ENCODE peak calls at places on chromosomes 13 and 19, in five cellular contexts. J is CD8-positive, alpha-beta T cell; Q is AG10803; B is AG09319; P is heart right ventricle. N is an unnamed sample.

GRCh38 chr13:42762251-42762650 is 19.1 kb upstream of the FAM216B start:
- DNase-seq in Q (no peak), B (no peak), P (no peak), J (no peak), N (no peak)

GRCh38 chr13:36709136-36709895 is 35.5 kb downstream of the SERTM1 start:
- DNase-seq in B (no peak), P (no peak), Q (no peak), J (no peak), N (no peak)

GRCh38 chr13:100235311-100235901 is 146.5 kb downstream of the PCCA start:
- DNase-seq in P (no peak), Q (peak), J (no peak), B (peak), N (no peak)

GRCh38 chr19:41866284-41866683 is 6.2 kb downstream of the RPS19 start:
- DNase-seq in B (no peak), Q (no peak), P (no peak), J (no peak), N (no peak)

GRCh38 chr13:98144501-98145350 is 1.8 kb downstream of the FARP1 start:
- DNase-seq in B (no peak), Q (peak), P (no peak), J (no peak), N (no peak)

GRCh38 chr19:31670931-31671330 is 321.7 kb upstream of the TSHZ3 start:
- DNase-seq in B (no peak), J (no peak), Q (no peak), P (no peak), N (no peak)

GRCh38 chr13:106847049-106847448 is 279.1 kb upstream of the ARGLU1 start:
- DNase-seq in B (no peak), J (no peak), Q (no peak), P (no peak), N (no peak)

GRCh38 chr19:16359964-16360363 is 35.3 kb downstream of the KLF2 start:
- DNase-seq in P (no peak), Q (no peak), B (no peak), J (no peak), N (no peak)

GRCh38 chr19:1244693-1245451 is 3.3 kb downstream of the ATP5F1D start:
- DNase-seq in J (no peak), Q (no peak), P (peak), B (no peak), N (no peak)

GRCh38 chr13:39779337-39780270 is 124.1 kb downstream of the COG6 start:
- DNase-seq in J (peak), P (no peak), B (no peak), Q (peak), N (no peak)

GRCh38 chr19:37329686-37330085 is 41.2 kb upstream of the ZNF527 start:
- DNase-seq in Q (no peak), J (no peak), P (no peak), B (no peak), N (no peak)
- TF ChIP-seq CTCF in Q (peak), J (no peak), P (peak), B (no peak), N (no peak)

GRCh38 chr13:45445053-45445452 is 19.7 kb upstream of the COG3 start:
- DNase-seq in J (no peak), B (no peak), P (no peak), Q (no peak), N (no peak)

GRCh38 chr13:45446181-45446580 is 18.6 kb upstream of the COG3 start:
- DNase-seq in P (no peak), J (no peak), Q (peak), B (no peak), N (no peak)

GRCh38 chr13:45439000-45439399 is 20.8 kb upstream of the SLC25A30 start:
- DNase-seq in B (no peak), Q (no peak), J (no peak), P (no peak), N (no peak)

GRCh38 chr13:45439781-45440462 is 21.7 kb upstream of the SLC25A30 start:
- DNase-seq in J (no peak), B (no peak), Q (no peak), P (no peak), N (no peak)

DNA sequence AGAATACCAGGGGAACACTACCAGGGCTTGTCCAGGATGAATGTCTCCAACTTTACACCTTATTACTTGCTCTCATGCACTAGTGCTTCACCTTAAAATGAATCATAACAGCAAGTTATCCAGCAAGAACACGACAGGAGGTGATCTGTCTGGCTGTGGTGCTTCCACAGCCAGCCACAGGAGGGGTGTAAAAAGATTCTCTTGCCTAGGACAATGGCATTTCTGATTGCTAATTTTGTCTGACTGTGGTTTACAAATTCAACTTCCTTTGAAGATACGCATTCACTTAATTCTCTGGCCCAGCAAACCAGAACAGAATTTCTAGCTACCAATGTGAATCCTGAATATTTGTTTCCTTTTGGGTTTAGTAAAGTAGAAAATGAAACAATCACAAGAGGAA is 23.1 kb upstream of the COG3 start:
- DNase-seq in Q (peak), P (no peak), J (no peak), B (no peak), N (no peak)
- TF ChIP-seq CTCF in Q (peak), P (peak), J (no peak), B (peak), N (no peak)

GRCh38 chr19:11887618-11888531 is at the start of gene ZNF69:
- DNase-seq in J (peak), Q (peak), P (peak), B (peak), N (peak)
- TF ChIP-seq CTCF in J (no peak), Q (peak), P (peak), B (peak), N (no peak)

GRCh38 chr13:92355213-92355612 is 871.4 kb upstream of the GPC6 start:
- DNase-seq in J (no peak), Q (no peak), B (no peak), P (no peak), N (no peak)
- TF ChIP-seq CTCF in J (no peak), Q (no peak), B (no peak), P (peak), N (no peak)

DNA sequence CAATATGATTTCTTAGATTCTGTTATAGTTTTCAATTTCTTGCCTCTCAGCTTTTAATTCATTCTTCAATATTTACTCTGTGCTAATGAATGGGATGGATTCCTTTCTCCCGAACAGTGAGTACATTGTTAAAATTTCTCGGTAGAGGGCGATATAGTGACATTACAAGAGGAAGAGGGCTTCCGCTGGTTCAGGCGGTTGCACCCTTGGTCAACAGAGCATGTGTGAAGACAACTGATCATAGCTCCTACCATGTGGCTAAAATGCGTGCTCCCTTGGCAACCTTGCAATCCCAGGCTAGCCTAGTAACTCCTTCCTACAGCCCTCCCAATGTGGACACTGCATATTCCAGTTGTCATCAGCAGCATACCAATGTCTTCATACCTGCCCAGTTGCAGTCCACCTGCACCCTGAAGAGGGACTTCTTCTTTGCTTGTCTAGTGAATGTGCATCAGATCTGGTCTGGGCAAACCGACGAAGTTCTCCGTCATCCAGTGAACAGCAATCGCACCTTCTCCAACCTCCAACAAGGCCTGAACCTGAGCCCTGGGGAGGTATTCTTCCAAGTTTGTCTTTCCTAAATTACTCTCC is 653.0 kb upstream of the GPC6 start:
- DNase-seq in Q (peak), J (no peak), P (no peak), B (no peak), N (no peak)
- TF ChIP-seq CTCF in Q (no peak), J (no peak), P (peak), B (no peak), N (no peak)

DNA sequence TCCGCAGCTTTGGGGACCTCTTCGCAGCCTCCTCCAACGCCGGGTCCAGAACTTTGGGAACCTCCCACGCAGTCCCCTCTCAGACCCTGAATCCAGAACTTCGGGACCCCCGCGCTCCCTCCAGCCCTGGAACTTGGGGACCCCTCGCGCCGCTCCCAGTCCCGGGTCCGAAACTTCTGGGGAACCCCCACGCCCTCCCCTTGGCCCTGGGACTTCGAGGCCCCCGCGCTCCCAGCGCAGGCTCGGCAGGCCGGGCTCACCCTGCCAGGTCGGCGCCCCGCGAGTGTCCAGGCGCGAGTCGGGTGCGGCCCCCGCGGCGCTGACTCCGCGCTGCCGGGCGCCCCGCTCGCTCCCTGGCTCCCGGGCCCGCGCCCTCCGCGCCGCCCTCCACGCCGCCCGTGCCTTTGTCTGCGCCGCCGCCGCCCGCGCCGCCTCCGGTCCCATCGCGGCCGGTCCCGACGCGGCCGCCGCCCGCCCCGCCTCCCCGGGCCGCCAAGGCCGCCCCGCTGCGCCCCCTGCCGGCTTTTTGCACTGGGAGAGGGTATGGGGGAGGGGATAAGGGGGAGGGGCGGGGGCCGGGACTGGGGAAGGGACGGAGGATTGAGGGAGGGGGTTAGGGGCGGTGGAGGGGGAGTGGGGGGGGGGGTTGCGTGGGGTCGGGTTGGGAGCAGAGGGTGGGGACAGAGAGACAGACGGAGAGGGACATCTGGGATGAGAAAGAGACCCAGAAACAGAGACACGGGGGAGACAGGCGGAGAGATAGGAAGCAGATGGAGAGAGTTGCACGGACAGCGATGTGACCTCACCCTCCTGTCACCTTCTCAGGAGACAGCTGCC is at the start of gene HOMER3:
- DNase-seq in Q (peak), P (peak), B (peak), J (peak), N (peak)
- TF ChIP-seq CTCF in Q (peak), P (peak), B (peak), J (no peak), N (no peak)

GRCh38 chr13:93729383-93729782 is 502.8 kb downstream of the GPC6 start:
- DNase-seq in J (no peak), P (no peak), Q (no peak), B (no peak), N (no peak)
- TF ChIP-seq CTCF in J (no peak), P (no peak), Q (no peak), B (no peak), N (no peak)

DNA sequence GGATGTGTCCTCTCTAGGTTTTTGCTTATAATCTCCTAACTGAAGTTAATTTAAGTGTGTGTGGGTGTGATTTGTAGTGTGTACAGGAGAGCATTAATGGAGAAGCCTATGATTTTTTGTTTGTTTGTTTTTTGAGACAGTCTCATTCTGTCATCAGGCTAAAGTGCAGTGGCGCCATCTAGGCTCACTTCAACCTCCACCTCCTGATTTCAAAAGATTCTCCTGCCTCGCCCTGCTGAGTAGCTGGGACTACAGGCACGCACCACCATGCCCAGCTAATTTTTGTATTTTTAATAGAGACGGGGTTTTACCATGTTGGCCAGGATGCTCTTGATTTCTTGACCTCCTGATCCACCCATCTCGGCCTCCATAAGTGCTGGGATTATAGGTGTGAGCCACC is 20.6 kb downstream of the ZNF701 start:
- DNase-seq in Q (no peak), P (no peak), B (no peak), J (no peak), N (no peak)
- TF ChIP-seq CTCF in Q (no peak), P (peak), B (no peak), J (no peak), N (no peak)

GRCh38 chr13:113754691-113755090 is 4.3 kb upstream of the TMEM255B start:
- DNase-seq in J (no peak), Q (no peak), P (no peak), B (no peak), N (no peak)

GRCh38 chr13:113751491-113751890 is 7.5 kb upstream of the TMEM255B start:
- DNase-seq in P (no peak), B (no peak), Q (no peak), J (no peak), N (no peak)

GRCh38 chr13:113754242-113754641 is 4.8 kb upstream of the TMEM255B start:
- DNase-seq in B (no peak), J (no peak), Q (no peak), P (no peak), N (no peak)

GRCh38 chr13:113750554-113751399 is 8.2 kb upstream of the TMEM255B start:
- DNase-seq in P (no peak), Q (no peak), B (no peak), J (no peak), N (no peak)

GRCh38 chr13:113753171-113753570 is 5.9 kb upstream of the TMEM255B start:
- DNase-seq in Q (no peak), P (no peak), J (no peak), B (no peak), N (no peak)
- TF ChIP-seq CTCF in Q (no peak), P (no peak), J (no peak), B (no peak), N (no peak)